ENCODE peak calls at places on chromosomes 16 and 17, in five cellular contexts. B, K, X, O and N are unnamed samples.
A peak's percentile ranks its signal among the peaks of the same experiment; 100 is the strongest.

GRCh38 chr17:55305321-55306087 is 40.7 kb downstream of the HLF start:
- DNase-seq in B (no peak), O (no peak), K (no peak), X (no peak), N (no peak)

GRCh38 chr16:5738586-5738985 is 641.0 kb upstream of the EEF2KMT start:
- DNase-seq in K (no peak), X (no peak), B (no peak), O (no peak), N (peak; percentile 25)

GRCh38 chr17:19720631-19721426 is 4.4 kb upstream of the SLC47A2 start:
- DNase-seq in O (no peak), K (no peak), B (no peak), X (no peak), N (peak; percentile 68)

GRCh38 chr17:15278381-15278780 is 13.3 kb upstream of the PMP22 start:
- DNase-seq in O (no peak), B (no peak), K (no peak), X (no peak), N (no peak)

GRCh38 chr17:20105539-20106291 is 96.6 kb downstream of the SPECC1 start:
- DNase-seq in X (no peak), O (no peak), K (no peak), B (no peak), N (no peak)

GRCh38 chr16:70391881-70392481 is 45.3 kb downstream of the DDX19A start:
- DNase-seq in O (no peak), K (no peak), B (peak; percentile 70), X (no peak), N (no peak)

GRCh38 chr17:50661348-50661747 is 26.7 kb downstream of the ABCC3 start:
- DNase-seq in X (no peak), B (no peak), K (peak; percentile 48), O (no peak), N (no peak)

GRCh38 chr16:1790611-1791255 is 2.8 kb downstream of the IGFALS start:
- DNase-seq in X (no peak), K (no peak), O (no peak), B (no peak), N (no peak)

GRCh38 chr17:28726912-28727726 is 1.1 kb upstream of the TLCD1 start:
- DNase-seq in B (peak; percentile 90), O (peak; percentile 88), X (peak; percentile 85), K (peak; percentile 75), N (peak; percentile 96)

GRCh38 chr16:17346774-17347569 is 123.8 kb downstream of the XYLT1 start:
- DNase-seq in B (no peak), K (no peak), O (no peak), X (peak; percentile 48), N (no peak)

GRCh38 chr17:71494045-71494444 is 626.8 kb upstream of the SOX9 start:
- DNase-seq in B (peak; percentile 28), O (no peak), K (no peak), X (no peak), N (no peak)

GRCh38 chr17:15957608-15958307 is 12.8 kb downstream of the ADORA2B start:
- DNase-seq in B (no peak), X (no peak), O (no peak), K (no peak), N (no peak)

GRCh38 chr17:77096570-77097214 is 44.1 kb upstream of the SEC14L1 start:
- DNase-seq in B (peak; percentile 73), K (no peak), O (peak; percentile 50), X (no peak), N (peak; percentile 41)

GRCh38 chr16:57084996-57085395 is 7.4 kb upstream of the CPNE2 start:
- DNase-seq in O (no peak), B (no peak), X (no peak), K (no peak), N (no peak)

GRCh38 chr16:15434425-15435215 is at the start of gene BMERB1:
- DNase-seq in K (no peak), B (peak; percentile 71), X (no peak), O (peak; percentile 94), N (no peak)

GRCh38 chr16:87698241-87698640 is 67.5 kb downstream of the KLHDC4 start:
- DNase-seq in O (no peak), K (no peak), X (peak; percentile 51), B (no peak), N (no peak)

GRCh38 chr17:50564916-50565315 is 4.4 kb downstream of the CACNA1G start:
- DNase-seq in K (no peak), X (no peak), O (peak; percentile 80), B (peak; percentile 56), N (no peak)

GRCh38 chr17:13437966-13438779 is 163.6 kb downstream of the HS3ST3A1 start:
- DNase-seq in O (no peak), K (no peak), X (no peak), B (no peak), N (peak; percentile 94)

GRCh38 chr17:45574376-45574775 is 83.9 kb upstream of the PLEKHM1 start:
- DNase-seq in X (no peak), B (peak; percentile 88), O (no peak), K (peak; percentile 8), N (no peak)

GRCh38 chr17:28370035-28370743 is at the start of gene VTN:
- DNase-seq in O (peak; percentile 78), X (no peak), K (peak; percentile 64), B (peak; percentile 45), N (peak; percentile 98)

GRCh38 chr17:6506679-6507231 is 49.6 kb downstream of the PITPNM3 start:
- DNase-seq in B (no peak), O (no peak), X (no peak), K (no peak), N (no peak)

GRCh38 chr17:40498281-40499084 is 2.9 kb downstream of the TNS4 start:
- DNase-seq in K (no peak), X (no peak), O (no peak), B (no peak), N (no peak)

GRCh38 chr16:69703638-69704037 is 22.7 kb downstream of the NQO1 start:
- DNase-seq in O (no peak), B (peak; percentile 64), K (no peak), X (no peak), N (no peak)

GRCh38 chr16:27199747-27200146 is 3.6 kb upstream of the KDM8 start:
- DNase-seq in X (peak; percentile 73), O (no peak), K (no peak), B (no peak), N (no peak)

GRCh38 chr16:16027728-16028310 is 78.4 kb downstream of the ABCC1 start:
- DNase-seq in O (no peak), K (no peak), B (no peak), X (no peak), N (no peak)

GRCh38 chr17:69434164-69434579 is 19.7 kb downstream of the MAP2K6 start:
- DNase-seq in X (no peak), O (no peak), B (peak; percentile 26), K (no peak), N (no peak)

GRCh38 chr16:81817789-81818304 is 38.8 kb downstream of the PLCG2 start:
- DNase-seq in B (no peak), K (no peak), O (no peak), X (peak; percentile 79), N (no peak)

GRCh38 chr17:19397556-19398041 is 10.6 kb upstream of the MFAP4 start:
- DNase-seq in K (no peak), O (no peak), B (no peak), X (no peak), N (peak; percentile 49)

GRCh38 chr17:54426287-54426886 is 474.3 kb upstream of the TOM1L1 start:
- DNase-seq in B (no peak), K (no peak), X (no peak), O (peak; percentile 27), N (peak; percentile 7)

GRCh38 chr17:35786941-35787432 is 8.5 kb downstream of the MMP28 start:
- DNase-seq in B (peak; percentile 60), O (peak; percentile 86), X (no peak), K (no peak), N (no peak)
- TF ChIP-seq MXI1 in B (no peak), O (peak; percentile 63), X (no peak), K (no peak), N (no peak)

GRCh38 chr17:57051886-57052342 is 33.1 kb upstream of the AKAP1 start:
- DNase-seq in B (no peak), X (no peak), O (no peak), K (no peak), N (no peak)
- TF ChIP-seq MXI1 in B (no peak), X (no peak), O (no peak), K (no peak), N (no peak)

GRCh38 chr17:78572277-78573205 is 4.7 kb downstream of the DNAH17 start:
- DNase-seq in K (no peak), X (no peak), O (peak; percentile 74), B (no peak), N (no peak)
- TF ChIP-seq MXI1 in K (no peak), X (no peak), O (no peak), B (no peak), N (no peak)

GRCh38 chr17:57879437-57880085 is 29.7 kb upstream of the MRPS23 start:
- DNase-seq in K (peak; percentile 47), B (no peak), X (no peak), O (no peak), N (peak; percentile 84)
- TF ChIP-seq MXI1 in K (no peak), B (no peak), X (no peak), O (no peak), N (peak; percentile 37)

GRCh38 chr16:75072239-75072947 is 44.2 kb downstream of the LDHD start:
- DNase-seq in O (no peak), X (no peak), K (no peak), B (no peak), N (no peak)

GRCh38 chr16:75075688-75076268 is 40.8 kb downstream of the LDHD start:
- DNase-seq in X (no peak), O (no peak), B (no peak), K (no peak), N (no peak)

GRCh38 chr16:75074920-75075687 is 41.5 kb downstream of the LDHD start:
- DNase-seq in B (no peak), X (peak; percentile 96), O (no peak), K (peak; percentile 71), N (no peak)

GRCh38 chr16:75073551-75074414 is 42.8 kb downstream of the LDHD start:
- DNase-seq in X (no peak), O (no peak), K (no peak), B (no peak), N (no peak)

GRCh38 chr16:75074415-75074793 is 42.2 kb downstream of the LDHD start:
- DNase-seq in K (no peak), X (no peak), O (no peak), B (no peak), N (no peak)
- TF ChIP-seq MXI1 in K (no peak), X (no peak), O (no peak), B (no peak), N (no peak)